ENCODE peak calls at places on chromosome 14, in five cellular contexts. M, F, K, C and I are unnamed samples.

GRCh38 chr14:104184911-104185499 is 46.6 kb downstream of the KIF26A start:
- DNase-seq in M (no peak), F (no peak), K (peak; percentile 28), C (no peak), I (peak; percentile 39)

GRCh38 chr14:32470161-32470705 is 141.1 kb downstream of the AKAP6 start:
- DNase-seq in M (no peak), F (no peak), K (no peak), C (no peak), I (no peak)

GRCh38 chr14:35252485-35252884 is 39.7 kb upstream of the PSMA6 start:
- DNase-seq in M (no peak), F (no peak), K (no peak), C (no peak), I (no peak)

GRCh38 chr14:22939684-22940083 is 10.5 kb upstream of the PRMT5 start:
- DNase-seq in M (no peak), F (no peak), K (peak; percentile 56), C (no peak), I (no peak)

GRCh38 chr14:71204231-71204630 is 297.0 kb downstream of the PCNX1 start:
- DNase-seq in M (no peak), F (no peak), K (no peak), C (no peak), I (no peak)

GRCh38 chr14:95143813-95144620 is 13.3 kb downstream of the DICER1 start:
- DNase-seq in M (peak; percentile 51), F (no peak), K (no peak), C (no peak), I (no peak)

GRCh38 chr14:79483472-79483871 is 727.8 kb downstream of the DIO2 start:
- DNase-seq in M (no peak), F (no peak), K (peak; percentile 95), C (peak; percentile 13), I (no peak)

GRCh38 chr14:105748204-105748578 is 221.8 kb downstream of the TMEM121 start:
- DNase-seq in M (no peak), F (peak; percentile 52), K (peak; percentile 53), C (peak; percentile 43), I (no peak)

GRCh38 chr14:102907303-102907844 is 15.1 kb upstream of the AMN start:
- DNase-seq in M (no peak), F (no peak), K (no peak), C (no peak), I (no peak)

GRCh38 chr14:23104591-23105347 is at the start of gene CIROP:
- DNase-seq in M (no peak), F (no peak), K (no peak), C (no peak), I (no peak)

GRCh38 chr14:58238252-58239247 is 6.1 kb upstream of the PSMA3 start:
- DNase-seq in M (peak; percentile 30), F (peak; percentile 30), K (no peak), C (no peak), I (no peak)

GRCh38 chr14:98912655-98913054 is 359.3 kb downstream of the BCL11B start:
- DNase-seq in M (no peak), F (no peak), K (no peak), C (no peak), I (no peak)

GRCh38 chr14:82003418-82003817 is 469.8 kb upstream of the SEL1L start:
- DNase-seq in M (no peak), F (no peak), K (no peak), C (no peak), I (no peak)

GRCh38 chr14:35420036-35420811 is 15.7 kb upstream of the NFKBIA start:
- DNase-seq in M (no peak), F (no peak), K (peak; percentile 81), C (no peak), I (no peak)

GRCh38 chr14:103889313-103890051 is 38.8 kb upstream of the TDRD9 start:
- DNase-seq in M (no peak), F (peak; percentile 52), K (no peak), C (no peak), I (no peak)

GRCh38 chr14:41718477-41719166 is 111.9 kb downstream of the LRFN5 start:
- DNase-seq in M (no peak), F (no peak), K (peak; percentile 13), C (no peak), I (no peak)

GRCh38 chr14:104384776-104385071 is 194.8 kb upstream of the C14orf180 start:
- DNase-seq in M (no peak), F (no peak), K (no peak), C (no peak), I (no peak)